ENCODE peak calls at places on chromosome 7, in four cellular contexts. V, L, H and I are unnamed samples.

GRCh38 chr7:138875794-138876193 is 77.8 kb upstream of the ATP6V0A4 start:
- DNase-seq in V (no peak), L (peak; percentile 77), H (no peak), I (peak; percentile 83)

GRCh38 chr7:134619627-134620331 is 26.9 kb upstream of the BPGM start:
- DNase-seq in V (no peak), L (no peak), H (no peak), I (no peak)

GRCh38 chr7:8176370-8177081 is 85.4 kb downstream of the ICA1 start:
- DNase-seq in V (no peak), L (peak; percentile 75), H (no peak), I (peak; percentile 83)

GRCh38 chr7:15686209-15686956 is at the start of gene MEOX2:
- DNase-seq in V (peak; percentile 75), L (no peak), H (peak; percentile 63), I (no peak)

GRCh38 chr7:2728309-2729042 is 40.5 kb downstream of the AMZ1 start:
- DNase-seq in V (peak; percentile 12), L (no peak), H (no peak), I (no peak)

GRCh38 chr7:4744391-4745264 is 30.8 kb upstream of the AP5Z1 start:
- DNase-seq in V (peak; percentile 99), L (peak; percentile 62), H (peak; percentile 96), I (peak; percentile 84)

GRCh38 chr7:69359003-69359555 is 239.2 kb upstream of the AUTS2 start:
- DNase-seq in V (no peak), L (no peak), H (no peak), I (no peak)

GRCh38 chr7:105487559-105488218 is 34.4 kb downstream of the PUS7 start:
- DNase-seq in V (no peak), L (peak; percentile 68), H (no peak), I (peak; percentile 28)

GRCh38 chr7:138890782-138891445 is 90.3 kb downstream of the KIAA1549 start:
- DNase-seq in V (no peak), L (no peak), H (no peak), I (no peak)

GRCh38 chr7:50718311-50718710 is 64.4 kb downstream of the GRB10 start:
- DNase-seq in V (no peak), L (no peak), H (no peak), I (no peak)

GRCh38 chr7:131170440-131171105 is 157.1 kb upstream of the MKLN1 start:
- DNase-seq in V (no peak), L (no peak), H (no peak), I (no peak)

GRCh38 chr7:144455040-144455404 is 51.5 kb upstream of the NOBOX start:
- DNase-seq in V (no peak), L (no peak), H (no peak), I (no peak)

GRCh38 chr7:155781433-155781832 is 30.8 kb downstream of the SHH start:
- DNase-seq in V (no peak), L (no peak), H (no peak), I (no peak)

GRCh38 chr7:115135769-115136410 is 214.0 kb downstream of the MDFIC start:
- DNase-seq in V (no peak), L (no peak), H (peak; percentile 46), I (peak; percentile 39)

GRCh38 chr7:11934766-11935165 is 102.8 kb upstream of the THSD7A start:
- DNase-seq in V (no peak), L (no peak), H (no peak), I (no peak)

GRCh38 chr7:106870528-106870927 is 5.4 kb downstream of the PIK3CG start:
- DNase-seq in V (no peak), L (no peak), H (no peak), I (no peak)
- H3K4me1 ChIP-seq in V (no peaks in the 10 kb centered on the region), L (peaks cover 59% of the 10 kb centered on the region), H (no peaks in the 10 kb centered on the region), I (peaks cover 59% of the 10 kb centered on the region)

DNA sequence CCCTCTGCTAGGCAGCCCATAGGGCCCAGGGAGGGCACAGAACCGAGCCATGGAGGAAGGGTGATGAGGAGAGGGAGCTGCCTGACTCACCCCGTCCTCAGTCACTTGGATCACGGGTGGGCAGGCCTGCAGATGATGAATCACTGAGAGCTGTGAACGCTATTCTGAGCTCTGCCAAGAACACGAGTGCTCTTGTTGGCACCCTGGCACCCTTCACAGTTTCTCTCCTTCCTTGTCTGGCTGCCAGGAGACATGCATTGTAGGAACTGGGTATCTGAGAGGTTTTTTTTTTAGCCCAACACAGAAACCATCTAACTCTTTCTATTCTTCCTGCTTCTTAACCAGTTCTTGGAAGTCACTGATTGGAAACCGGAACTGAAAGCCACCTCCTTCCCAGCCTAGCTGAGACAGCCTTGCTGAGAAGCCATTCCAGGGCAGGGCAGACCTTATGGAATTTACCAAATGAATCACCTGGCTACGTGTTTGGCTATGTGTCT is 82.1 kb downstream of the SLC37A3 start:
- DNase-seq in V (peak; percentile 71), L (no peak), H (no peak), I (no peak)
- H3K27ac ChIP-seq in V (peak overlapping the region; percentile 53), L (no peak overlapping the region), H (no peak overlapping the region), I (no peak overlapping the region)

DNA sequence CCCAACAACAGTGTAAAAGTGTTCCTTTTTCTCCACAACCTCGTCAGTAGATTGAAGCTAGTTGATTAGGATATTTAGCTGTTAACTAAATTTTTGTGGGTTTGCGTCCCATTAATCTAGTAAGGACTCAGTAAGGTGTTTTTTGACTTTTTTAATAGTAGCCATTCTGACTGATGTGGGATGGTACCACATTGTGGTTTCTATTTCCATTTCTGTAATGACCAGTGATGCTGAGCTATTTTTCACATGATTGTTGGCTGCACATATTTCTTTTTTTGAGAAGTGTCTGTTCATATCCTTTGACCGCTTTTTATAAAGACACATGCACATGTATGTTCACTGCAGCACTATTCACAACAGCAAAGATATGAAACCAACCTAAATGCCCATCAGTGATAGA is 5.6 kb upstream of the LRRN3 start:
- DNase-seq in V (no peak), L (no peak), H (no peak), I (no peak)
- H3K4me3 ChIP-seq in V (no peak overlapping the region), L (no peak overlapping the region), H (no peak overlapping the region), I (no peak overlapping the region)

GRCh38 chr7:1025747-1026581 is 18.4 kb upstream of the GPR146 start:
- DNase-seq in V (no peak), L (no peak), H (no peak), I (no peak)
- H3K4me1 ChIP-seq in V (peaks cover 21% of the 10 kb centered on the region), L (peaks cover 23% of the 10 kb centered on the region), H (no peaks in the 10 kb centered on the region), I (peaks cover 28% of the 10 kb centered on the region)

GRCh38 chr7:36775061-36775631 is 50.9 kb upstream of the AOAH start:
- DNase-seq in V (no peak), L (no peak), H (no peak), I (no peak)
- H3K27ac ChIP-seq in V (no peak overlapping the region), L (no peak overlapping the region), H (no peak overlapping the region), I (no peak overlapping the region)

DNA sequence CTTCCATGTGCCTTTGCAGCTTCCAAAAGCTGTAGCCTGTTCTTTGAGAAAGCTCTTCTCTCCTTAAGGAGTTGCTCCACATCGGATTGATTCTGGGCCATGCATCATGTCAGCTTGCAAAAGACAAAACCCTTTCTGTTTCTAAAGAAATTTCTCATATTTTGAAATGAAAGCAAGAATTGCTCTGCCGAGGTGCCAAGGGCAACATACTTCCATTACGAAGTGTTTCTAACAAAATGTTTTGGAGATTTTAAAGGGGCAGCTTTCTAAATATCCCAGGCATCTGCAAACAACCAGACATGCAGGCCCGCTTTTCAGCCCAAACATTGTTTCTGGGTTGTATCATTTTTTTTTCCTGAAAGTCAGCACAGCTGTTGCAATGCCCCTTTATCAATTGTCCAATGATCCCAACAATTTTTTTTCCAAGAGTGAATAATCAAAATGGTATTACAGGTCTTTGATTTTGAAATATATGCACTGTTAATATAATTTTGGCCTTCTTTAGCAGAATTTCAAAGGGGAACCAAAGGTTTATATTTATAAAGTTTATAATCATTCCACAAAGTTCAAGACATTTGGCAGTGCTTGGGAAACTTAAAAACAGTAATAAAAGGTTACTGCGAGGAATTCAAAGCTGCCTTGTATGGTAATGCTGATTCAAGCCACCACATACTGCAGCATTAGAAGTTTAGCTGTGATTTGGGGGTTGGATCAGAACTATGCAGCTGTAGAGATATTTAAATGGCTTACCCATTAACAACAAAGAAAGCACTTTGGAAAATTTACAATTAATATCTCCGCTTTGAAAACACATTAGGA is 61.0 kb downstream of the TES start:
- DNase-seq in V (no peak), L (no peak), H (no peak), I (no peak)
- H3K4me3 ChIP-seq in V (no peak overlapping the region), L (no peak overlapping the region), H (no peak overlapping the region), I (no peak overlapping the region)